ENCODE peak calls at places on chromosomes 3 and 15, in four cellular contexts. One of them, this sample, is unnamed.

GRCh38 chr15:51311510-51311909 is 26.9 kb downstream of the CYP19A1 start:
- DNase-seq in activated gamma-delta T cell treated with anti-CD3 and anti-CD28 coated beads, Interleukin-2, amount 50 U/mL, for 16 hours: no peak
- DNase-seq in KBM-7: no peak
- DNase-seq in Panc1: no peak
- DNase-seq in this sample: no peak

GRCh38 chr3:86929046-86929445 is 61.9 kb downstream of the VGLL3 start:
- DNase-seq in activated gamma-delta T cell treated with anti-CD3 and anti-CD28 coated beads, Interleukin-2, amount 50 U/mL, for 16 hours: no peak
- DNase-seq in KBM-7: no peak
- DNase-seq in Panc1: no peak
- DNase-seq in this sample: no peak

GRCh38 chr3:162263596-162263995 is 767.0 kb downstream of the OTOL1 start:
- DNase-seq in activated gamma-delta T cell treated with anti-CD3 and anti-CD28 coated beads, Interleukin-2, amount 50 U/mL, for 16 hours: no peak
- DNase-seq in Panc1: no peak
- DNase-seq in KBM-7: no peak
- DNase-seq in this sample: no peak

GRCh38 chr15:49282366-49282765 is 112.3 kb downstream of the GALK2 start:
- DNase-seq in Panc1: no peak
- DNase-seq in KBM-7: no peak
- DNase-seq in activated gamma-delta T cell treated with anti-CD3 and anti-CD28 coated beads, Interleukin-2, amount 50 U/mL, for 16 hours: no peak
- DNase-seq in this sample: no peak

GRCh38 chr3:140942221-140943104 is 827 bp downstream of the SLC25A36 start:
- DNase-seq in activated gamma-delta T cell treated with anti-CD3 and anti-CD28 coated beads, Interleukin-2, amount 50 U/mL, for 16 hours: peak
- DNase-seq in Panc1: no peak
- DNase-seq in KBM-7: peak
- DNase-seq in this sample: peak

GRCh38 chr3:189714991-189715961 is 84.1 kb downstream of the TP63 start:
- DNase-seq in KBM-7: no peak
- DNase-seq in Panc1: no peak
- DNase-seq in activated gamma-delta T cell treated with anti-CD3 and anti-CD28 coated beads, Interleukin-2, amount 50 U/mL, for 16 hours: no peak
- DNase-seq in this sample: no peak

GRCh38 chr15:49823987-49824538 is 203.2 kb downstream of the DTWD1 start:
- DNase-seq in KBM-7: no peak
- DNase-seq in activated gamma-delta T cell treated with anti-CD3 and anti-CD28 coated beads, Interleukin-2, amount 50 U/mL, for 16 hours: no peak
- DNase-seq in Panc1: no peak
- DNase-seq in this sample: no peak

GRCh38 chr3:99825239-99825638 is 7.6 kb downstream of the CMSS1 start:
- DNase-seq in KBM-7: peak
- DNase-seq in activated gamma-delta T cell treated with anti-CD3 and anti-CD28 coated beads, Interleukin-2, amount 50 U/mL, for 16 hours: no peak
- DNase-seq in Panc1: no peak
- DNase-seq in this sample: no peak

GRCh38 chr15:66611257-66612053 is 45.7 kb upstream of the LCTL start:
- DNase-seq in KBM-7: no peak
- DNase-seq in activated gamma-delta T cell treated with anti-CD3 and anti-CD28 coated beads, Interleukin-2, amount 50 U/mL, for 16 hours: no peak
- DNase-seq in Panc1: no peak
- DNase-seq in this sample: no peak

GRCh38 chr3:37582117-37582516 is 279.6 kb upstream of the CTDSPL start:
- DNase-seq in KBM-7: no peak
- DNase-seq in activated gamma-delta T cell treated with anti-CD3 and anti-CD28 coated beads, Interleukin-2, amount 50 U/mL, for 16 hours: no peak
- DNase-seq in Panc1: no peak
- DNase-seq in this sample: no peak

GRCh38 chr3:115876860-115877646 is 253.7 kb downstream of the GAP43 start:
- DNase-seq in Panc1: no peak
- DNase-seq in activated gamma-delta T cell treated with anti-CD3 and anti-CD28 coated beads, Interleukin-2, amount 50 U/mL, for 16 hours: no peak
- DNase-seq in KBM-7: no peak
- DNase-seq in this sample: no peak

GRCh38 chr3:72058493-72059081 is 273.6 kb upstream of the PROK2 start:
- DNase-seq in Panc1: no peak
- DNase-seq in activated gamma-delta T cell treated with anti-CD3 and anti-CD28 coated beads, Interleukin-2, amount 50 U/mL, for 16 hours: no peak
- DNase-seq in KBM-7: no peak
- DNase-seq in this sample: no peak

GRCh38 chr3:109178701-109179100 is 42.2 kb downstream of the C3orf85 start:
- DNase-seq in Panc1: no peak
- DNase-seq in activated gamma-delta T cell treated with anti-CD3 and anti-CD28 coated beads, Interleukin-2, amount 50 U/mL, for 16 hours: no peak
- DNase-seq in KBM-7: no peak
- DNase-seq in this sample: no peak

GRCh38 chr3:123333401-123333800 is 115.5 kb downstream of the ADCY5 start:
- DNase-seq in Panc1: no peak
- DNase-seq in KBM-7: no peak
- DNase-seq in activated gamma-delta T cell treated with anti-CD3 and anti-CD28 coated beads, Interleukin-2, amount 50 U/mL, for 16 hours: no peak
- DNase-seq in this sample: no peak

GRCh38 chr3:13451301-13451673 is 28.8 kb upstream of the HDAC11 start:
- DNase-seq in activated gamma-delta T cell treated with anti-CD3 and anti-CD28 coated beads, Interleukin-2, amount 50 U/mL, for 16 hours: no peak
- DNase-seq in Panc1: no peak
- DNase-seq in KBM-7: no peak
- DNase-seq in this sample: no peak

GRCh38 chr3:112446343-112446742 is 52.9 kb downstream of the BTLA start:
- DNase-seq in KBM-7: no peak
- DNase-seq in activated gamma-delta T cell treated with anti-CD3 and anti-CD28 coated beads, Interleukin-2, amount 50 U/mL, for 16 hours: no peak
- DNase-seq in Panc1: no peak
- DNase-seq in this sample: no peak

GRCh38 chr15:41286665-41287333 is 45.6 kb downstream of the OIP5 start:
- DNase-seq in activated gamma-delta T cell treated with anti-CD3 and anti-CD28 coated beads, Interleukin-2, amount 50 U/mL, for 16 hours: no peak
- DNase-seq in KBM-7: no peak
- DNase-seq in Panc1: no peak
- DNase-seq in this sample: no peak

GRCh38 chr3:172040078-172040975 is 949 bp downstream of the FNDC3B start:
- DNase-seq in KBM-7: peak
- DNase-seq in activated gamma-delta T cell treated with anti-CD3 and anti-CD28 coated beads, Interleukin-2, amount 50 U/mL, for 16 hours: peak
- DNase-seq in Panc1: no peak
- DNase-seq in this sample: peak

GRCh38 chr15:47908950-47909670 is 191.8 kb downstream of the SEMA6D start:
- DNase-seq in KBM-7: no peak
- DNase-seq in activated gamma-delta T cell treated with anti-CD3 and anti-CD28 coated beads, Interleukin-2, amount 50 U/mL, for 16 hours: no peak
- DNase-seq in Panc1: no peak
- DNase-seq in this sample: no peak

GRCh38 chr3:187291001-187291511 is 481 bp downstream of the MASP1 start:
- DNase-seq in Panc1: no peak
- DNase-seq in KBM-7: no peak
- DNase-seq in activated gamma-delta T cell treated with anti-CD3 and anti-CD28 coated beads, Interleukin-2, amount 50 U/mL, for 16 hours: no peak
- DNase-seq in this sample: peak

GRCh38 chr15:75229191-75230015 is 27.7 kb downstream of the C15orf39 start:
- DNase-seq in KBM-7: no peak
- DNase-seq in activated gamma-delta T cell treated with anti-CD3 and anti-CD28 coated beads, Interleukin-2, amount 50 U/mL, for 16 hours: no peak
- DNase-seq in Panc1: no peak
- DNase-seq in this sample: no peak

GRCh38 chr3:48232734-48233133 is 8.2 kb upstream of the ZNF589 start:
- DNase-seq in KBM-7: peak
- DNase-seq in activated gamma-delta T cell treated with anti-CD3 and anti-CD28 coated beads, Interleukin-2, amount 50 U/mL, for 16 hours: peak
- DNase-seq in Panc1: no peak
- DNase-seq in this sample: peak

GRCh38 chr3:149701977-149702350 is 44.1 kb upstream of the WWTR1 start:
- DNase-seq in activated gamma-delta T cell treated with anti-CD3 and anti-CD28 coated beads, Interleukin-2, amount 50 U/mL, for 16 hours: no peak
- DNase-seq in KBM-7: no peak
- DNase-seq in Panc1: no peak
- DNase-seq in this sample: no peak

GRCh38 chr15:100032358-100033080 is 299.3 kb upstream of the LYSMD4 start:
- DNase-seq in KBM-7: no peak
- DNase-seq in Panc1: no peak
- DNase-seq in activated gamma-delta T cell treated with anti-CD3 and anti-CD28 coated beads, Interleukin-2, amount 50 U/mL, for 16 hours: no peak
- DNase-seq in this sample: no peak

GRCh38 chr15:29593086-29593485 is 229.2 kb downstream of the TJP1 start:
- DNase-seq in activated gamma-delta T cell treated with anti-CD3 and anti-CD28 coated beads, Interleukin-2, amount 50 U/mL, for 16 hours: no peak
- DNase-seq in Panc1: no peak
- DNase-seq in KBM-7: no peak
- DNase-seq in this sample: no peak

GRCh38 chr3:8794247-8794646 is 24.8 kb upstream of the OXTR start:
- DNase-seq in activated gamma-delta T cell treated with anti-CD3 and anti-CD28 coated beads, Interleukin-2, amount 50 U/mL, for 16 hours: no peak
- DNase-seq in Panc1: no peak
- DNase-seq in KBM-7: no peak
- DNase-seq in this sample: no peak

GRCh38 chr3:34206996-34207395 is 408.6 kb downstream of the PDCD6IP start:
- DNase-seq in KBM-7: no peak
- DNase-seq in Panc1: no peak
- DNase-seq in activated gamma-delta T cell treated with anti-CD3 and anti-CD28 coated beads, Interleukin-2, amount 50 U/mL, for 16 hours: no peak
- DNase-seq in this sample: no peak

GRCh38 chr3:185746470-185746869 is 78.4 kb downstream of the IGF2BP2 start:
- DNase-seq in Panc1: no peak
- DNase-seq in KBM-7: peak
- DNase-seq in activated gamma-delta T cell treated with anti-CD3 and anti-CD28 coated beads, Interleukin-2, amount 50 U/mL, for 16 hours: no peak
- DNase-seq in this sample: no peak

GRCh38 chr3:190941694-190942280 is 79.3 kb upstream of the GMNC start:
- DNase-seq in activated gamma-delta T cell treated with anti-CD3 and anti-CD28 coated beads, Interleukin-2, amount 50 U/mL, for 16 hours: no peak
- DNase-seq in Panc1: no peak
- DNase-seq in KBM-7: no peak
- DNase-seq in this sample: no peak

This sample was measured in adrenal gland.